ENCODE peak calls at places on chromosomes 13 and 19, in ten cellular contexts. P is epithelial cell of esophagus, F is ACHN, D is iris pigment epithelial cell, E is heart right ventricle, R is GM04504, I is T-cell, Z is RPMI7951, S is hippocampal formation, U is astrocyte of the spinal cord. J is an unnamed sample.

GRCh38 chr13:86986448-86986847 is 684.7 kb upstream of the SLITRK5 start:
- DNase-seq in P (no peak), F (no peak), D (peak; percentile 15), E (no peak), R (no peak), I (no peak), Z (no peak), S (no peak), U (peak; percentile 38), J (no peak)

GRCh38 chr19:6532244-6532999 is 1.6 kb downstream of the TNFSF9 start:
- DNase-seq in P (peak; percentile 30), F (no peak), D (no peak), E (no peak), R (no peak), I (no peak), Z (no peak), S (no peak), U (no peak), J (no peak)

GRCh38 chr19:33463194-33463593 is 58.4 kb downstream of the PEPD start:
- DNase-seq in P (no peak), F (no peak), D (no peak), E (no peak), R (no peak), I (no peak), Z (peak; percentile 56), S (no peak), U (no peak), J (no peak)

GRCh38 chr13:71055644-71056043 is 811.4 kb downstream of the DACH1 start:
- DNase-seq in P (no peak), F (no peak), D (no peak), E (no peak), R (no peak), I (no peak), Z (no peak), S (no peak), U (no peak), J (no peak)

GRCh38 chr13:36453518-36453917 is 21.2 kb downstream of the CCNA1 start:
- DNase-seq in P (peak; percentile 34), F (peak; percentile 12), D (no peak), E (no peak), R (no peak), I (no peak), Z (peak; percentile 9), S (peak; percentile 29), U (peak; percentile 32), J (no peak)

GRCh38 chr19:29287061-29287460 is 74.1 kb upstream of the UQCRFS1 start:
- DNase-seq in P (no peak), F (no peak), D (no peak), E (no peak), R (no peak), I (no peak), Z (peak; percentile 8), S (no peak), U (no peak), J (no peak)

GRCh38 chr13:78147905-78148304 is 229.3 kb upstream of the EDNRB start:
- DNase-seq in P (peak; percentile 51), F (peak; percentile 76), D (peak; percentile 65), E (no peak), R (peak; percentile 24), I (no peak), Z (peak; percentile 55), S (no peak), U (peak; percentile 78), J (peak; percentile 90)

GRCh38 chr13:29996316-29996715 is 145.9 kb upstream of the UBL3 start:
- DNase-seq in P (no peak), F (no peak), D (no peak), E (no peak), R (no peak), I (no peak), Z (no peak), S (no peak), U (no peak), J (no peak)

GRCh38 chr19:33339016-33339749 is 34.3 kb upstream of the CEBPG start:
- DNase-seq in P (peak; percentile 78), F (no peak), D (no peak), E (no peak), R (no peak), I (no peak), Z (peak; percentile 65), S (no peak), U (no peak), J (no peak)

GRCh38 chr13:110700186-110700585 is 5.7 kb downstream of the CARS2 start:
- DNase-seq in P (no peak), F (no peak), D (no peak), E (no peak), R (no peak), I (no peak), Z (no peak), S (no peak), U (no peak), J (no peak)

GRCh38 chr19:8001995-8002849 is 3.2 kb downstream of the ELAVL1 start:
- DNase-seq in P (peak; percentile 75), F (peak; percentile 79), D (peak; percentile 77), E (peak; percentile 84), R (peak; percentile 45), I (peak; percentile 10), Z (peak; percentile 69), S (peak; percentile 36), U (peak; percentile 82), J (peak; percentile 84)

GRCh38 chr19:5767949-5768348 is 16.6 kb downstream of the PRR22 start:
- DNase-seq in P (no peak), F (no peak), D (no peak), E (no peak), R (no peak), I (no peak), Z (no peak), S (no peak), U (no peak), J (no peak)

GRCh38 chr19:56092685-56093631 is 28.1 kb downstream of the ZNF787 start:
- DNase-seq in P (no peak), F (no peak), D (no peak), E (no peak), R (no peak), I (no peak), Z (peak; percentile 5), S (no peak), U (no peak), J (no peak)

GRCh38 chr13:109273326-109273751 is 513.0 kb downstream of the IRS2 start:
- DNase-seq in P (peak; percentile 81), F (no peak), D (peak; percentile 27), E (no peak), R (peak; percentile 10), I (no peak), Z (no peak), S (no peak), U (peak; percentile 37), J (peak; percentile 39)

GRCh38 chr13:52780092-52780491 is 40.5 kb upstream of the CNMD start:
- DNase-seq in P (no peak), F (no peak), D (no peak), E (no peak), R (no peak), I (no peak), Z (no peak), S (no peak), U (no peak), J (no peak)

GRCh38 chr19:16336571-16336970 is 11.9 kb downstream of the KLF2 start:
- DNase-seq in P (no peak), F (no peak), D (peak; percentile 71), E (no peak), R (no peak), I (no peak), Z (no peak), S (no peak), U (peak; percentile 59), J (peak; percentile 60)

GRCh38 chr13:105196052-105196451 is 1339.4 kb downstream of the EFNB2 start:
- DNase-seq in P (peak; percentile 44), F (no peak), D (peak; percentile 80), E (no peak), R (peak; percentile 38), I (no peak), Z (peak; percentile 28), S (no peak), U (peak; percentile 80), J (peak; percentile 89)

GRCh38 chr19:56491399-56491798 is 14.3 kb upstream of the ZNF667 start:
- DNase-seq in P (no peak), F (no peak), D (peak; percentile 54), E (no peak), R (no peak), I (no peak), Z (no peak), S (no peak), U (no peak), J (no peak)

J was measured in EL.